ENCODE peak calls at places on chromosomes 11 and 22, in four cellular contexts. Z is NCI-H748 treated with DMSO at 0.1 percent for 48 hours, X is H7, K is neural progenitor cell. V is an unnamed sample.
A peak's percentile ranks its signal among the peaks of the same experiment; 100 is the strongest.

GRCh38 chr11:95092549-95093324 is 3.1 kb downstream of the ENDOD1 start:
- DNase-seq in Z (no peak), X (peak; percentile 56), K (peak; percentile 29), V (no peak)

GRCh38 chr22:28030442-28030841 is 111.4 kb upstream of the PITPNB start:
- DNase-seq in Z (no peak), K (no peak), X (no peak), V (no peak)

GRCh38 chr11:59197990-59198389 is 14.7 kb downstream of the MPEG1 start:
- DNase-seq in X (no peak), Z (no peak), K (no peak), V (no peak)

GRCh38 chr11:57424802-57425564 is 1.9 kb downstream of the SLC43A3 start:
- DNase-seq in Z (no peak), X (peak; percentile 41), K (peak; percentile 40), V (no peak)

GRCh38 chr11:11243790-11244469 is 109.1 kb downstream of the CSNK2A3 start:
- DNase-seq in X (peak; percentile 86), Z (peak; percentile 86), K (peak; percentile 82), V (no peak)

GRCh38 chr11:114762437-114762836 is 84.1 kb downstream of the NXPE2 start:
- DNase-seq in Z (no peak), K (peak; percentile 83), X (peak; percentile 69), V (no peak)

GRCh38 chr11:78420796-78421209 is 3.2 kb upstream of the GAB2 start:
- DNase-seq in Z (no peak), K (no peak), X (no peak), V (peak; percentile 42)

GRCh38 chr11:31817054-31817620 is 6.0 kb upstream of the PAX6 start:
- DNase-seq in X (peak; percentile 74), Z (no peak), K (peak; percentile 86), V (no peak)

GRCh38 chr11:3153291-3153861 is 11.7 kb downstream of the OSBPL5 start:
- DNase-seq in Z (no peak), X (no peak), K (no peak), V (no peak)

GRCh38 chr11:46348566-46348981 is 1.3 kb downstream of the DGKZ start:
- DNase-seq in X (no peak), K (no peak), Z (no peak), V (no peak)

GRCh38 chr11:90113541-90113940 is 20.9 kb upstream of the NAALAD2 start:
- DNase-seq in X (no peak), Z (peak; percentile 0), K (no peak), V (no peak)

GRCh38 chr11:108854366-108854765 is 189.5 kb downstream of the DDX10 start:
- DNase-seq in K (no peak), Z (no peak), X (no peak), V (no peak)

GRCh38 chr11:121814962-121815361 is 301.1 kb downstream of the BLID start:
- DNase-seq in X (no peak), K (no peak), Z (no peak), V (no peak)

GRCh38 chr11:13928566-13929251 is 33.8 kb upstream of the SPON1 start:
- DNase-seq in K (no peak), X (no peak), Z (no peak), V (no peak)

GRCh38 chr22:42353883-42354727 is 78.1 kb downstream of the NFAM1 start:
- DNase-seq in K (peak; percentile 79), Z (no peak), X (peak; percentile 85), V (no peak)

GRCh38 chr22:49824185-49824925 is 3.3 kb downstream of the BRD1 start:
- DNase-seq in K (no peak), Z (no peak), X (no peak), V (no peak)

GRCh38 chr22:25641650-25642049 is 77.2 kb downstream of the GRK3 start:
- DNase-seq in K (no peak), Z (no peak), X (no peak), V (no peak)

GRCh38 chr22:38397189-38398097 is 57.6 kb downstream of the KCNJ4 start:
- DNase-seq in Z (no peak), X (peak; percentile 75), K (peak; percentile 87), V (no peak)

GRCh38 chr11:63917685-63918523 is 940 bp upstream of the RCOR2 start:
- DNase-seq in Z (peak; percentile 46), X (peak; percentile 95), K (peak; percentile 95), V (peak; percentile 46)

GRCh38 chr11:35675901-35676610 is 13.5 kb downstream of the TRIM44 start:
- DNase-seq in X (no peak), Z (no peak), K (no peak), V (no peak)

GRCh38 chr11:6505577-6506240 is 8.6 kb downstream of the DNHD1 start:
- DNase-seq in X (peak; percentile 57), Z (peak; percentile 50), K (peak; percentile 51), V (peak; percentile 5)

GRCh38 chr22:39456262-39457046 is at the start of gene MGAT3:
- DNase-seq in Z (no peak), X (peak; percentile 75), K (no peak), V (no peak)

GRCh38 chr11:2713721-2714462 is 14.1 kb upstream of the KCNQ1OT1 start:
- DNase-seq in K (no peak), Z (no peak), X (no peak), V (no peak)

GRCh38 chr22:45510376-45511232 is 7.9 kb downstream of the FBLN1 start:
- DNase-seq in K (no peak), X (peak; percentile 41), Z (no peak), V (no peak)

GRCh38 chr22:36356708-36357694 is 30.8 kb downstream of the MYH9 start:
- DNase-seq in X (no peak), K (no peak), Z (no peak), V (no peak)

GRCh38 chr11:38530226-38530625 is 1932.2 kb upstream of the RAG2 start:
- DNase-seq in X (no peak), Z (no peak), K (no peak), V (no peak)

GRCh38 chr11:68950268-68950667 is 30.5 kb downstream of the MRGPRD start:
- DNase-seq in Z (no peak), X (peak; percentile 91), K (peak; percentile 79), V (no peak)

GRCh38 chr11:111585371-111585770 is 16.9 kb upstream of the SIK2 start:
- DNase-seq in X (no peak), K (no peak), Z (no peak), V (no peak)